ENCODE peak calls at places on chromosome 7, in eight cellular contexts. X, W, U, T, V, S, G and B are unnamed samples.
A peak's percentile ranks its signal among the peaks of the same experiment; 100 is the strongest.

GRCh38 chr7:117837841-117838240 is 35.4 kb downstream of the CTTNBP2 start:
- DNase-seq in X (no peak), W (no peak), U (no peak), T (no peak), V (no peak), S (no peak), G (no peak), B (no peak)

GRCh38 chr7:117325836-117326235 is 3.0 kb upstream of the WNT2 start:
- DNase-seq in X (no peak), W (no peak), U (peak; percentile 28), T (no peak), V (no peak), S (no peak), G (no peak), B (no peak)

GRCh38 chr7:33421384-33421783 is 292.0 kb downstream of the BBS9 start:
- DNase-seq in X (no peak), W (no peak), U (peak; percentile 39), T (no peak), V (no peak), S (no peak), G (no peak), B (no peak)

GRCh38 chr7:131235489-131236317 is 92.0 kb upstream of the MKLN1 start:
- DNase-seq in X (no peak), W (peak; percentile 62), U (peak; percentile 100), T (peak; percentile 19), V (peak; percentile 86), S (no peak), G (peak; percentile 29), B (no peak)

GRCh38 chr7:38318803-38319416 is 45.5 kb upstream of the TARP start:
- DNase-seq in X (peak; percentile 70), W (peak; percentile 37), U (peak; percentile 81), T (peak; percentile 27), V (peak; percentile 45), S (no peak), G (no peak), B (no peak)

GRCh38 chr7:45657890-45658715 is 83.9 kb downstream of the ADCY1 start:
- DNase-seq in X (no peak), W (no peak), U (no peak), T (no peak), V (no peak), S (no peak), G (peak; percentile 5), B (no peak)

GRCh38 chr7:138958026-138958956 is 22.9 kb downstream of the KIAA1549 start:
- DNase-seq in X (no peak), W (no peak), U (peak; percentile 47), T (no peak), V (peak; percentile 96), S (no peak), G (no peak), B (no peak)

GRCh38 chr7:48671656-48672055 is 252.7 kb upstream of the CDC14C start:
- DNase-seq in X (no peak), W (no peak), U (no peak), T (no peak), V (peak; percentile 18), S (no peak), G (no peak), B (no peak)

GRCh38 chr7:19754521-19755116 is 18.8 kb downstream of the TMEM196 start:
- DNase-seq in X (no peak), W (no peak), U (peak; percentile 12), T (no peak), V (peak; percentile 48), S (no peak), G (no peak), B (no peak)

GRCh38 chr7:27174077-27175004 is at the start of gene HOXA10:
- DNase-seq in X (peak; percentile 66), W (peak; percentile 31), U (no peak), T (peak; percentile 63), V (no peak), S (peak; percentile 7), G (peak; percentile 22), B (peak; percentile 83)

GRCh38 chr7:47698386-47698785 is 116.5 kb upstream of the TNS3 start:
- DNase-seq in X (no peak), W (no peak), U (peak; percentile 12), T (no peak), V (no peak), S (no peak), G (no peak), B (no peak)

GRCh38 chr7:155233703-155234492 is 63.8 kb upstream of the INSIG1 start:
- DNase-seq in X (no peak), W (no peak), U (no peak), T (no peak), V (no peak), S (no peak), G (peak; percentile 39), B (no peak)

GRCh38 chr7:111370002-111370401 is 192.3 kb downstream of the IMMP2L start:
- DNase-seq in X (no peak), W (no peak), U (no peak), T (no peak), V (no peak), S (no peak), G (no peak), B (no peak)

GRCh38 chr7:6181136-6181535 is 91.3 kb downstream of the CYTH3 start:
- DNase-seq in X (no peak), W (no peak), U (no peak), T (no peak), V (no peak), S (no peak), G (no peak), B (no peak)

GRCh38 chr7:112449353-112449752 is 907 bp upstream of the IFRD1 start:
- DNase-seq in X (no peak), W (peak; percentile 39), U (peak; percentile 47), T (peak; percentile 55), V (peak; percentile 88), S (no peak), G (peak; percentile 37), B (peak; percentile 67)

GRCh38 chr7:28726563-28726962 is 231.6 kb downstream of the TRIL start:
- DNase-seq in X (no peak), W (no peak), U (no peak), T (no peak), V (no peak), S (no peak), G (no peak), B (no peak)

GRCh38 chr7:28723336-28723735 is 234.8 kb downstream of the TRIL start:
- DNase-seq in X (no peak), W (no peak), U (no peak), T (no peak), V (no peak), S (no peak), G (no peak), B (no peak)

GRCh38 chr7:28724563-28724962 is 233.6 kb downstream of the TRIL start:
- DNase-seq in X (no peak), W (no peak), U (no peak), T (no peak), V (no peak), S (no peak), G (no peak), B (no peak)

GRCh38 chr7:28725911-28726310 is 232.2 kb downstream of the TRIL start:
- DNase-seq in X (no peak), W (no peak), U (peak; percentile 49), T (no peak), V (no peak), S (no peak), G (no peak), B (no peak)

DNA sequence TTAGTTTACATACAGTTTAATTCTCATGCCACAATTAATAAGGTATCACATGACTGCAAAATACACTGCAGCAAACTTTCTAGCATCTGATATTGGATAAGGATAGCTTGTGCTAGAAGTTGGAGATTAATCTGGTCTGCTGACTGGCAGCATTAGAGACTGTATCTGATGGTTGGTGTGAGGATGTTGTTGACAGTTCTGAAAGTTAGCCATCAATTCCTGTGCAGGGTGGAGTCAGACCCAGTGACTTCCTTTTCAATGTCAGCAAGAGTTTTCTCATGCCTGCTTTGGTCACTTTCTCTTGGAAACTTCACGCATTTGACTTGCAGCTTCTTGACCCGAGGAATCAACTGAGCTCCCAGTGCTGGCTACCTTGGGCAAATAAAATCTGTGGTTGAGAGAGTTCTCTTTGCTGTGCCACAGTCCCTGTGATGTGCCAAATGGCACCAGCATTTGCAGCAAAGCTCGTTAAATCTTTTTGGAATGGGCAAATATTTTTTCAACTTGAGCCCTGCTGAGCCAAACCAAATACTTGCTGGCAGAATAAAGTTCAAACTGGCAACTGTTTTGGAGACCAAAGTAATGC is 233.0 kb downstream of the TRIL start:
- DNase-seq in X (peak; percentile 81), W (no peak), U (no peak), T (no peak), V (no peak), S (no peak), G (no peak), B (no peak)
- H3K4me1 ChIP-seq in X (peaks cover 7% of the 10 kb centered on the region), W (peaks cover 6% of the 10 kb centered on the region), U (no peaks in the 10 kb centered on the region), T (peaks cover 4% of the 10 kb centered on the region), V (no peaks in the 10 kb centered on the region), S (peaks cover 37% of the 10 kb centered on the region), G (peaks cover 19% of the 10 kb centered on the region), B (no peaks in the 10 kb centered on the region)

DNA sequence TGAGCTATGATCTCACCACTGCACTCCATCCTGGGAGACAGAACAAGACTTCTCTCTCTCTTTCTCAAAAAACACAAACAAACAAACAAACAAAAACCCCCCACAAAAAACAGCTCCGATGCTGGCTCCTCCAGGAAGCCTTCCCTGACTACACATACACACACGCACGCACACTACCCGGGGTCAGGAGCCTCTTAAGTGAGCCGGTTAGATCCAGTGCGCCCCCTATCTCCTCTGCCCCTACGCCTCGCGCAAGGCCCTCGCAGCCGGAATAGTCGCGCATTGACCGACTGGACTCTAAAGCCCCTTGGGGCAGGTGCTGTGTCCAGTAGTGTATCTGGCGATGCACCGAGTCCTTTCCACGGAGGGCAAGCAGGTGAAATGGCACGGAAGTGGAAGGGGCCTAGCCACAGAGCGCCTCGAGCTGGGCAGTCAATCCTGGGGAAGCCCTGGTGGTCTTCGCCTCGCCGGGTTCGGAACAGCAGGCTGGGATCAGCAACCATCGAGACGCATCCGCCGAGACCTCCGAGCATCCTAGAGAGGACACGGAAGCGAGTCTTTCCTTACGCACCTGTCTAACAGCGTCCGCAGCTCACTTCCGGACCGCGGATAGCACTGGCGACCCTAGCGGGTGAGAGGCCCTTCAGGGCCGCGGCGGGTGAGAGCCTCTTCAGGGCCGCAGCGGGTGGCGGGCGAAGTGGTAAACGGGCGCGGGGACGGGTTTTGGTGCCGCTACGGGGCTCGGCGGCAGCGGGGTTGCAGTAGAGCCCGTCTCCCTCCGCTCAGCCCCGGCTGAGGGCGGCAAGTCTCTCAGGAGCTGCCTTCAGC is at the start of gene ZSCAN25:
- DNase-seq in X (peak; percentile 76), W (peak; percentile 92), U (peak; percentile 92), T (peak; percentile 93), V (peak; percentile 79), S (peak; percentile 88), G (peak; percentile 87), B (peak; percentile 93)
- H3K4me3 ChIP-seq in X (peak within 1 kb of the TSS; percentile 76), W (peak within 1 kb of the TSS; percentile 67), U (peak within 1 kb of the TSS; percentile 63), T (peak within 1 kb of the TSS; percentile 85), V (peak within 1 kb of the TSS; percentile 66), S (peak within 1 kb of the TSS; percentile 98), G (peak within 1 kb of the TSS; percentile 95), B (peak within 1 kb of the TSS; percentile 93)

GRCh38 chr7:137682596-137682995 is 164.2 kb downstream of the DGKI start:
- DNase-seq in X (no peak), W (no peak), U (peak; percentile 88), T (no peak), V (no peak), S (no peak), G (no peak), B (no peak)
- H3K4me1 ChIP-seq in X (no peaks in the 10 kb centered on the region), W (no peaks in the 10 kb centered on the region), U (peaks cover 31% of the 10 kb centered on the region), T (no peaks in the 10 kb centered on the region), V (no peaks in the 10 kb centered on the region), S (no peaks in the 10 kb centered on the region), G (no peaks in the 10 kb centered on the region), B (no peaks in the 10 kb centered on the region)

DNA sequence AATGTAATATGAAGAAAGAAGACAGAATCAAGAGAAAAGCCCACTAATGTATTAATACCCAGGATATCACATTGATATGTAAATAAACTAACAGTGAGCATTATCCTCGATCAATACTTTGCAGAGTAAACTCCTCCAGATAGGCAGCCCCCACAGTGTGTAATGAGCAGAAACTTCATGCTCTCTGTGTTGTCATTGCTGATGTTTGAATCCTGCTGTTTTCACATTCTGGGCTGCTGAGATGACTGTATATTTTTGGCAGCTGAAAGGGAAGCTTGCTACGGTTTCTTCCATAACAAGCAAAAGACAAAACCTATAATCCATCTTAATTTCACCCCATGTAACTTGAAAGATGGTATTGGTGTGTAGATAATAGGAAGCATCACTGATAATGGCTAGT is 15.3 kb upstream of the THSD7A start:
- DNase-seq in X (no peak), W (no peak), U (no peak), T (no peak), V (no peak), S (no peak), G (no peak), B (no peak)
- H3K4me3 ChIP-seq in X (no peak overlapping the region), W (no peak overlapping the region), U (no peak overlapping the region), T (no peak overlapping the region), V (no peak overlapping the region), S (peak overlapping the region; percentile 18), G (peak overlapping the region; percentile 13), B (no peak overlapping the region)